ENCODE peak calls at places on chromosomes 4 and X, in ten cellular contexts. One of them, this sample, is unnamed.

GRCh38 chr4:61273237-61273636 is 73.1 kb downstream of the ADGRL3 start:
- DNase-seq in H9: no peak
- DNase-seq in Caco-2: no peak
- DNase-seq in lower leg skin: no peak
- DNase-seq in fibroblast of the aortic adventitia: no peak
- DNase-seq in Calu3: no peak
- DNase-seq in GM23338: no peak
- DNase-seq in IMR-90: peak; percentile 1
- DNase-seq in choroid plexus epithelial cell: peak; percentile 49
- DNase-seq in BJ: no peak
- DNase-seq in this sample: no peak

GRCh38 chr4:73735231-73735630 is 5.1 kb upstream of the CXCL8 start:
- DNase-seq in IMR-90: peak; percentile 79
- DNase-seq in Caco-2: no peak
- DNase-seq in lower leg skin: no peak
- DNase-seq in fibroblast of the aortic adventitia: peak; percentile 49
- DNase-seq in choroid plexus epithelial cell: peak; percentile 50
- DNase-seq in BJ: no peak
- DNase-seq in H9: no peak
- DNase-seq in Calu3: no peak
- DNase-seq in GM23338: no peak
- DNase-seq in this sample: no peak

GRCh38 chr4:8105303-8106100 is 53.1 kb downstream of the ABLIM2 start:
- DNase-seq in BJ: no peak
- DNase-seq in IMR-90: no peak
- DNase-seq in fibroblast of the aortic adventitia: no peak
- DNase-seq in choroid plexus epithelial cell: no peak
- DNase-seq in Caco-2: no peak
- DNase-seq in Calu3: no peak
- DNase-seq in GM23338: no peak
- DNase-seq in lower leg skin: no peak
- DNase-seq in H9: no peak
- DNase-seq in this sample: no peak

GRCh38 chr4:11635336-11635735 is 206.6 kb upstream of the HS3ST1 start:
- DNase-seq in IMR-90: peak; percentile 86
- DNase-seq in lower leg skin: no peak
- DNase-seq in Caco-2: no peak
- DNase-seq in choroid plexus epithelial cell: peak; percentile 89
- DNase-seq in Calu3: peak; percentile 56
- DNase-seq in H9: no peak
- DNase-seq in GM23338: no peak
- DNase-seq in fibroblast of the aortic adventitia: peak; percentile 70
- DNase-seq in BJ: no peak
- DNase-seq in this sample: no peak

GRCh38 chrX:45811307-45811706 is 610.6 kb upstream of the DIPK2B start:
- DNase-seq in Calu3: no peak
- DNase-seq in H9: no peak
- DNase-seq in lower leg skin: no peak
- DNase-seq in fibroblast of the aortic adventitia: no peak
- DNase-seq in GM23338: no peak
- DNase-seq in choroid plexus epithelial cell: no peak
- DNase-seq in Caco-2: no peak
- DNase-seq in IMR-90: no peak
- DNase-seq in BJ: no peak
- DNase-seq in this sample: no peak

GRCh38 chr4:172628263-172628662 is 540.3 kb upstream of the GALNT7 start:
- DNase-seq in Calu3: no peak
- DNase-seq in choroid plexus epithelial cell: no peak
- DNase-seq in lower leg skin: no peak
- DNase-seq in GM23338: no peak
- DNase-seq in IMR-90: no peak
- DNase-seq in Caco-2: no peak
- DNase-seq in fibroblast of the aortic adventitia: no peak
- DNase-seq in BJ: no peak
- DNase-seq in H9: no peak
- DNase-seq in this sample: no peak

GRCh38 chr4:79855081-79855480 is 217.9 kb downstream of the ANTXR2 start:
- DNase-seq in Caco-2: no peak
- DNase-seq in choroid plexus epithelial cell: peak; percentile 41
- DNase-seq in BJ: no peak
- DNase-seq in H9: no peak
- DNase-seq in IMR-90: peak; percentile 8
- DNase-seq in fibroblast of the aortic adventitia: no peak
- DNase-seq in Calu3: no peak
- DNase-seq in lower leg skin: no peak
- DNase-seq in GM23338: no peak
- DNase-seq in this sample: no peak

GRCh38 chr4:73901031-73901430 is 31.8 kb downstream of the CXCL1 start:
- DNase-seq in lower leg skin: no peak
- DNase-seq in GM23338: no peak
- DNase-seq in choroid plexus epithelial cell: no peak
- DNase-seq in Calu3: no peak
- DNase-seq in H9: no peak
- DNase-seq in Caco-2: no peak
- DNase-seq in IMR-90: peak; percentile 37
- DNase-seq in fibroblast of the aortic adventitia: peak; percentile 91
- DNase-seq in BJ: no peak
- DNase-seq in this sample: no peak

GRCh38 chr4:128810331-128810870 is 901 bp downstream of the JADE1 start:
- DNase-seq in lower leg skin: peak; percentile 83
- DNase-seq in fibroblast of the aortic adventitia: no peak
- DNase-seq in IMR-90: peak; percentile 46
- DNase-seq in H9: no peak
- DNase-seq in choroid plexus epithelial cell: peak; percentile 61
- DNase-seq in Caco-2: peak; percentile 46
- DNase-seq in GM23338: no peak
- DNase-seq in Calu3: peak; percentile 15
- DNase-seq in BJ: no peak
- DNase-seq in this sample: no peak

GRCh38 chrX:51614353-51614752 is 4.4 kb downstream of the CENPVL3 start:
- DNase-seq in GM23338: peak; percentile 70
- DNase-seq in BJ: no peak
- DNase-seq in lower leg skin: no peak
- DNase-seq in H9: peak; percentile 26
- DNase-seq in Caco-2: no peak
- DNase-seq in Calu3: no peak
- DNase-seq in IMR-90: peak; percentile 59
- DNase-seq in choroid plexus epithelial cell: peak; percentile 57
- DNase-seq in fibroblast of the aortic adventitia: peak; percentile 70
- DNase-seq in this sample: no peak
- TF ChIP-seq CTCF in GM23338: peak; percentile 74
- TF ChIP-seq CTCF in BJ: peak; percentile 50
- TF ChIP-seq CTCF in lower leg skin: no peak
- TF ChIP-seq CTCF in H9: peak; percentile 77
- TF ChIP-seq CTCF in Caco-2: peak; percentile 22
- TF ChIP-seq CTCF in Calu3: peak; percentile 37
- TF ChIP-seq CTCF in IMR-90: peak; percentile 61
- TF ChIP-seq CTCF in choroid plexus epithelial cell: peak; percentile 63
- TF ChIP-seq CTCF in fibroblast of the aortic adventitia: peak; percentile 54
- TF ChIP-seq CTCF in this sample: peak; percentile 60

DNA sequence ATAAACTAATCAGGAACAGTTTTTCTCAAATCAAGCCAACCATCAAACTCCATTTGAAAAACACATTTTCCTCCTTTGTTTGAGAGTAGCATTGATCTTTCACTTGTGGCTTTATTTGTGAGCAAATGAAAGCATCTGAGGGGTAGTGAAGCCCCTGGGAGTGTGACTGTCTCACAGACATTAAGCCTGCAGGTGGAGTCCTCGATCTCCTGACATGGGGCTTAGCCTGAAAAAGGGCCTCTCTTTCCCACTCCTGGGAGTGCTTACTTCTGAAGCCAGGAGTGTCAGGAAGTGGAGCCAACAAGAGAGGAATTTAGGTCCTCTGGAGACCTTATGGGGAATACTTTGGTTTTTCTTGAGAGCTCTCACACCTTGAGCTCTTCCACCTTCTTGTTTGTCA is 158.2 kb upstream of the SFRP2 start:
- DNase-seq in IMR-90: no peak
- DNase-seq in Calu3: no peak
- DNase-seq in lower leg skin: no peak
- DNase-seq in fibroblast of the aortic adventitia: no peak
- DNase-seq in BJ: no peak
- DNase-seq in choroid plexus epithelial cell: no peak
- DNase-seq in GM23338: peak; percentile 14
- DNase-seq in Caco-2: no peak
- DNase-seq in H9: no peak
- DNase-seq in this sample: no peak
- TF ChIP-seq CTCF in IMR-90: no peak
- TF ChIP-seq CTCF in Calu3: no peak
- TF ChIP-seq CTCF in lower leg skin: no peak
- TF ChIP-seq CTCF in fibroblast of the aortic adventitia: no peak
- TF ChIP-seq CTCF in BJ: no peak
- TF ChIP-seq CTCF in choroid plexus epithelial cell: no peak
- TF ChIP-seq CTCF in GM23338: peak; percentile 44
- TF ChIP-seq CTCF in Caco-2: no peak
- TF ChIP-seq CTCF in H9: peak; percentile 12
- TF ChIP-seq CTCF in this sample: no peak

GRCh38 chr4:42570221-42570620 is 86.7 kb downstream of the ATP8A1 start:
- DNase-seq in Calu3: no peak
- DNase-seq in GM23338: peak; percentile 4
- DNase-seq in choroid plexus epithelial cell: no peak
- DNase-seq in H9: no peak
- DNase-seq in IMR-90: no peak
- DNase-seq in Caco-2: no peak
- DNase-seq in fibroblast of the aortic adventitia: peak; percentile 46
- DNase-seq in BJ: no peak
- DNase-seq in lower leg skin: no peak
- DNase-seq in this sample: no peak

GRCh38 chr4:42568610-42569207 is 88.2 kb downstream of the ATP8A1 start:
- DNase-seq in GM23338: peak; percentile 88
- DNase-seq in Calu3: peak; percentile 53
- DNase-seq in H9: peak; percentile 55
- DNase-seq in IMR-90: peak; percentile 65
- DNase-seq in BJ: peak; percentile 2
- DNase-seq in lower leg skin: no peak
- DNase-seq in Caco-2: peak; percentile 64
- DNase-seq in fibroblast of the aortic adventitia: peak; percentile 82
- DNase-seq in choroid plexus epithelial cell: peak; percentile 81
- DNase-seq in this sample: peak; percentile 24

GRCh38 chr4:42574873-42575272 is 82.0 kb downstream of the ATP8A1 start:
- DNase-seq in choroid plexus epithelial cell: no peak
- DNase-seq in lower leg skin: no peak
- DNase-seq in H9: no peak
- DNase-seq in IMR-90: no peak
- DNase-seq in GM23338: no peak
- DNase-seq in fibroblast of the aortic adventitia: peak; percentile 18
- DNase-seq in BJ: no peak
- DNase-seq in Calu3: no peak
- DNase-seq in Caco-2: no peak
- DNase-seq in this sample: no peak

GRCh38 chr4:42578187-42578586 is 78.7 kb downstream of the ATP8A1 start:
- DNase-seq in lower leg skin: no peak
- DNase-seq in GM23338: no peak
- DNase-seq in IMR-90: no peak
- DNase-seq in Caco-2: no peak
- DNase-seq in choroid plexus epithelial cell: no peak
- DNase-seq in Calu3: no peak
- DNase-seq in H9: no peak
- DNase-seq in BJ: no peak
- DNase-seq in fibroblast of the aortic adventitia: no peak
- DNase-seq in this sample: no peak

DNA sequence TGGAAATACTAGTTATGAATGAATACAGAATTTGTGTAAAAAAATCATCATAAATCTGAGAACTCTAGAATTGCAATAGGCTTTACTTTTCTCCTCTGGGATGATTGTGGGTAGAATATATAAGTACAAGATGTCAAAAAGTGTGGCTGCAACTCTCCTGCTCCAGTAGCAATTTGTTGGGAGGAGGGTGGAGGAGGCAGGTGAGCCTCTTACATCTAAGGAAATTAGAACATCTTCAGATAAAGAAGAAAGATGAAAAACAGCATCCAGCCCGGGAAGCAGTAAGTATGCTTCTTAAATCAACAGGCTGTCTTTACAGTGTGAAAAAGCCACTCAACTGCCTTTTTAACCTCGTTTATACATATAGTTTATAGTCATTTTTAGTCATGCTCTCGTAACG is 83.7 kb downstream of the ATP8A1 start:
- DNase-seq in Calu3: no peak
- DNase-seq in BJ: no peak
- DNase-seq in lower leg skin: no peak
- DNase-seq in IMR-90: no peak
- DNase-seq in choroid plexus epithelial cell: no peak
- DNase-seq in GM23338: no peak
- DNase-seq in H9: no peak
- DNase-seq in fibroblast of the aortic adventitia: no peak
- DNase-seq in Caco-2: no peak
- DNase-seq in this sample: no peak
- TF ChIP-seq CTCF in Calu3: no peak
- TF ChIP-seq CTCF in BJ: no peak
- TF ChIP-seq CTCF in lower leg skin: no peak
- TF ChIP-seq CTCF in IMR-90: no peak
- TF ChIP-seq CTCF in choroid plexus epithelial cell: no peak
- TF ChIP-seq CTCF in GM23338: no peak
- TF ChIP-seq CTCF in H9: no peak
- TF ChIP-seq CTCF in fibroblast of the aortic adventitia: no peak
- TF ChIP-seq CTCF in Caco-2: no peak
- TF ChIP-seq CTCF in this sample: no peak

DNA sequence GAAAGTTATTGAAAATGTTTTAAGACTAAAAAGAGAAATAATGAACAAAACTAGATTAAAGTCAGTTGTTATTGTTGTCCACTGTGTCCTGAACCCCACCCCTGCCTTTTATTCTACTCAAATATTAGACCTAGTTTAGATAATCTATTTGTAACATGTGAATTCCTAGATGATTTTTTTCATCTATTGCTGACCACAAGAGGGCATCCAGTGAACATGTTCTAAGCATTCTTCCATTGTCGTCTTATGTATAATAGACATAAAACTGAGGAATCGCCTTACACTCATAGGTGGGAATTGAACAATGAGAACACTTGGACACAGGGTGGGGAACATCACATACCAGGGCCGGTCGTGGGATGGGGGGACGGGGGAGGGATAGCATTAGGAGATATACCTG is 36.4 kb upstream of the HPRT1 start:
- DNase-seq in Caco-2: no peak
- DNase-seq in fibroblast of the aortic adventitia: peak; percentile 46
- DNase-seq in IMR-90: peak; percentile 47
- DNase-seq in Calu3: no peak
- DNase-seq in GM23338: no peak
- DNase-seq in H9: no peak
- DNase-seq in BJ: no peak
- DNase-seq in choroid plexus epithelial cell: peak; percentile 55
- DNase-seq in lower leg skin: no peak
- DNase-seq in this sample: no peak
- TF ChIP-seq CTCF in Caco-2: peak; percentile 20
- TF ChIP-seq CTCF in fibroblast of the aortic adventitia: peak; percentile 45
- TF ChIP-seq CTCF in IMR-90: peak; percentile 50
- TF ChIP-seq CTCF in Calu3: no peak
- TF ChIP-seq CTCF in GM23338: no peak
- TF ChIP-seq CTCF in H9: peak; percentile 39
- TF ChIP-seq CTCF in BJ: peak; percentile 42
- TF ChIP-seq CTCF in choroid plexus epithelial cell: peak; percentile 45
- TF ChIP-seq CTCF in lower leg skin: no peak
- TF ChIP-seq CTCF in this sample: peak; percentile 38

GRCh38 chr4:176034498-176034897 is 31.1 kb upstream of the WDR17 start:
- DNase-seq in H9: no peak
- DNase-seq in choroid plexus epithelial cell: peak; percentile 66
- DNase-seq in fibroblast of the aortic adventitia: peak; percentile 73
- DNase-seq in GM23338: peak; percentile 66
- DNase-seq in BJ: peak; percentile 2
- DNase-seq in lower leg skin: no peak
- DNase-seq in Calu3: peak; percentile 35
- DNase-seq in IMR-90: peak; percentile 55
- DNase-seq in Caco-2: no peak
- DNase-seq in this sample: no peak
- TF ChIP-seq CTCF in H9: peak; percentile 68
- TF ChIP-seq CTCF in choroid plexus epithelial cell: peak; percentile 8
- TF ChIP-seq CTCF in fibroblast of the aortic adventitia: no peak
- TF ChIP-seq CTCF in GM23338: peak; percentile 62
- TF ChIP-seq CTCF in BJ: no peak
- TF ChIP-seq CTCF in lower leg skin: no peak
- TF ChIP-seq CTCF in Calu3: no peak
- TF ChIP-seq CTCF in IMR-90: peak; percentile 66
- TF ChIP-seq CTCF in Caco-2: no peak
- TF ChIP-seq CTCF in this sample: peak; percentile 68